ENCODE peak calls at places on chromosome 13, in four cellular contexts. Q, C, A and B are unnamed samples.

GRCh38 chr13:41061914-41062837 is 867 bp downstream of the WBP4 start:
- DNase-seq in Q (no peak), C (no peak), A (no peak), B (no peak)

GRCh38 chr13:28429685-28430290 is 65.1 kb downstream of the FLT1 start:
- DNase-seq in Q (no peak), C (peak), A (no peak), B (no peak)

GRCh38 chr13:45191874-45192273 is 9.0 kb downstream of the KCTD4 start:
- DNase-seq in Q (no peak), C (no peak), A (no peak), B (no peak)

GRCh38 chr13:77574076-77574475 is 38.6 kb downstream of the SCEL start:
- DNase-seq in Q (no peak), C (no peak), A (no peak), B (no peak)

GRCh38 chr13:37835392-37835791 is 34.2 kb downstream of the TRPC4 start:
- DNase-seq in Q (no peak), C (no peak), A (no peak), B (no peak)

GRCh38 chr13:40974460-40975407 is 44.4 kb downstream of the ELF1 start:
- DNase-seq in Q (no peak), C (no peak), A (no peak), B (no peak)

GRCh38 chr13:76861859-76862258 is 24.3 kb downstream of the KCTD12 start:
- DNase-seq in Q (no peak), C (no peak), A (no peak), B (no peak)

GRCh38 chr13:37383856-37384255 is 214.7 kb downstream of the POSTN start:
- DNase-seq in Q (no peak), C (no peak), A (no peak), B (no peak)

GRCh38 chr13:76286178-76286577 is 600.0 kb downstream of the KCTD12 start:
- DNase-seq in Q (no peak), C (no peak), A (no peak), B (no peak)

GRCh38 chr13:24618219-24618955 is 61.8 kb upstream of the ATP12A start:
- DNase-seq in Q (no peak), C (peak), A (no peak), B (no peak)

GRCh38 chr13:47017476-47017875 is 120.6 kb upstream of the HTR2A start:
- DNase-seq in Q (no peak), C (no peak), A (no peak), B (no peak)

GRCh38 chr13:100675660-100676129 is 1.1 kb upstream of the TMTC4 start:
- DNase-seq in Q (no peak), C (no peak), A (no peak), B (no peak)

GRCh38 chr13:44932850-44933251 is 56.4 kb downstream of the NUFIP1 start:
- DNase-seq in Q (no peak), C (no peak), A (no peak), B (no peak)

GRCh38 chr13:30690282-30691188 is 44.8 kb upstream of the ALOX5AP start:
- DNase-seq in Q (no peak), C (no peak), A (no peak), B (peak)

GRCh38 chr13:49908637-49909036 is 27.5 kb downstream of the SPRYD7 start:
- DNase-seq in Q (no peak), C (no peak), A (no peak), B (no peak)

GRCh38 chr13:113776231-113777125 is 17.5 kb downstream of the TMEM255B start:
- DNase-seq in Q (no peak), C (no peak), A (no peak), B (no peak)

DNA sequence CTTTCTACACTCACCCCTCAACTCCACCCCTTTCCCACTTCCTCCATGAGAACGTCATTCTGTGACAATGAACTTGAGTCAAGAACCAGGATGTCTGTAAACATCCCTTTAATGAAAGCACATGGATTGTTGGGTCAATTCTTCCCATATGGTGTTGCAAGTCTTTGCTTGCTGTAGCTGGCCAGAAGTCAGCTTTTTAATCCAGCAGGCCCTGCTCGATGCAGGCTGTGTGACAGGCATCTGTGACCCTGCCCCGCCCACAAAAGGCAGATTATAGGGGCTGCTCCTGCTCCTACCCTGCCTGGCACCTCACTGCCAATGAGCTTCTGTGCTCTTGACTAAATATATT is 78.0 kb downstream of the STARD13 start:
- DNase-seq in Q (no peak), C (no peak), A (no peak), B (no peak)
- TF ChIP-seq POLR2AphosphoS5 in Q (no peak), C (no peak), A (no peak), B (peak)

DNA sequence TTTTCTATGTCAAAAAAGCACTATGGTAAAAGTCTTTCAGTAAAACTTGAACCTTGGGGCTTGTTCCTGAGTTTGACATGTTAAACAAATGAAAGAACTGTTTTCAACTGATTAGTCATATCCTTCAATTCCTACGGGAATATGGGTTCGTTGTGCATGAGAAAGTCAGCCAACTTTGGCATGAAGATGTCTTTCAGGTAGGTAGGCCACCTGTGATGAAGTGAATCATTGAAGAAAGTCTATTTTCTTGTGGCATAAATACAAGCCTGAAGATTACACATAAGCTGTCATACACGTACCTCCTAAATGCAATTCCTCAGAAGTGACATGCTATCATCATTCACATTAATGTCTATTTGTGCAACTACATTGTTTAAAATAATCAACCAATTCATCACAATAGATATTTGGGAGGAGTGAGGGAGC is 513.0 kb downstream of the IRS2 start:
- DNase-seq in Q (no peak), C (no peak), A (no peak), B (no peak)
- H3K4me3 ChIP-seq in Q (no peak), C (no peak), A (no peak), B (no peak)

DNA sequence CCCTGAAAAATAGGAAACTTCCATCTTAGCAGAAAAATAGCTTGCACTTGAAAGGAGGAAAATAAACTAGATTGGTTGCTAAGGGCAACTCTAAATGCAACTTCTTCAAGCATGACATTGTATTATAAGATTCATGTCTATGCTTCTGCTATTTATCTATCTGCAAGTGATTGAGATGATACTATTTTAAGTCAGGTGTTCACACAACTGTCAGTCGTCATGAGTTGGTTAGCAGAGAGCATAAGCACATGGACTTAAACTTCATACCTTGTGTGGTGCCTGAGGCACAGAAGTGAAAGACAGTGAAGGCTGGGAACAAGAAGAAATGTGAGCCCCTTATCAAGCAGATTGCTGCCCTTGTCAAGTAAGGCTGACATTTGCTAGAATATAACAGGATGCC is 82.9 kb downstream of the SLITRK5 start:
- DNase-seq in Q (no peak), C (no peak), A (no peak), B (no peak)
- TF ChIP-seq POLR2AphosphoS5 in Q (no peak), C (no peak), A (no peak), B (no peak)

GRCh38 chr13:48222358-48223015 is 10.5 kb upstream of the ITM2B start:
- DNase-seq in Q (no peak), C (no peak), A (no peak), B (peak)
- H3K4me3 ChIP-seq in Q (no peak), C (no peak), A (peak), B (peak)

GRCh38 chr13:19957320-19958118 is 1.0 kb upstream of the ZMYM2 start:
- DNase-seq in Q (peak), C (peak), A (peak), B (peak)
- TF ChIP-seq POLR2AphosphoS5 in Q (peak), C (peak), A (peak), B (no peak)

DNA sequence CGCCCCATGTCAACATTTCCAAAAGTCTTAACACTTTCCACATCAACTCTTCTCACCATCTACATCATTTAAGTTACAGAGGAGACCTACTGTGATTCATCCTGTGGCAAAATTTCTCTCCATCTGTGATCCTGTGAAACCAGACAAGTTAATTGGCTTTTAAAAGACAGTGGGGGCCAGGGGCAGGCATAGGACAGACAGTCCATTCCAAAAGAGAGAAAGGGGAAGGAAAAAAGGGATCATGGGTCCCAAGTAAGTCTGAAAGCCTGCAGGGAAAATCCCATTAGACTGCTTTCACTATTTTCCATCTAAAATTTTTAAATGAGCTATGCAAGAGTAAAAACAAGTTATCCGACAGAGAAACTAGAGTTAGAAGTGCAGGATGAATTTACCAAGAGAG is 121.0 kb downstream of the MRPL57 start:
- DNase-seq in Q (no peak), C (no peak), A (no peak), B (no peak)
- H3K4me3 ChIP-seq in Q (peak), C (no peak), A (peak), B (peak)